ENCODE peak calls at places on chromosomes 7 and 10, in six cellular contexts. O, N, A, P, M and C are unnamed samples.

GRCh38 chr7:131123991-131124629 is 203.6 kb upstream of the MKLN1 start:
- DNase-seq in N (no peak), M (peak; percentile 63), O (no peak), P (no peak), A (no peak), C (no peak)

GRCh38 chr7:71206183-71206582 is 74.2 kb downstream of the GALNT17 start:
- DNase-seq in P (no peak), N (no peak), M (no peak), O (no peak), A (no peak), C (no peak)

GRCh38 chr7:104272767-104273384 is 55.5 kb upstream of the LHFPL3 start:
- DNase-seq in P (peak; percentile 7), M (no peak), N (no peak), A (peak; percentile 56), O (no peak), C (no peak)

GRCh38 chr10:132882481-132882951 is 59.9 kb downstream of the CFAP46 start:
- DNase-seq in O (peak; percentile 47), M (no peak), A (no peak), P (no peak), N (no peak), C (no peak)

GRCh38 chr10:63267414-63268138 is 134.4 kb downstream of the NRBF2 start:
- DNase-seq in M (no peak), A (peak; percentile 98), N (no peak), O (no peak), P (peak; percentile 35), C (no peak)

GRCh38 chr10:114970515-114970914 is 32.5 kb downstream of the TRUB1 start:
- DNase-seq in P (no peak), A (no peak), N (no peak), M (no peak), O (no peak), C (no peak)

GRCh38 chr7:139109188-139109982 is at the start of gene ZC3HAV1:
- DNase-seq in N (peak; percentile 52), P (peak; percentile 87), O (peak; percentile 98), M (peak; percentile 91), A (peak; percentile 71), C (peak; percentile 44)

GRCh38 chr7:48147078-48147591 is 24.1 kb upstream of the ABCA13 start:
- DNase-seq in A (peak; percentile 52), P (no peak), M (peak; percentile 54), N (no peak), O (no peak), C (no peak)

GRCh38 chr7:85065888-85066485 is 120.9 kb downstream of the SEMA3D start:
- DNase-seq in N (no peak), M (no peak), P (no peak), A (no peak), O (no peak), C (no peak)

GRCh38 chr7:96713037-96713436 is 3.4 kb upstream of the SEM1 start:
- DNase-seq in M (no peak), P (no peak), N (no peak), A (no peak), O (no peak), C (no peak)

GRCh38 chr10:103192451-103193106 is 493 bp downstream of the NT5C2 start:
- DNase-seq in A (peak; percentile 56), O (peak; percentile 93), M (peak; percentile 84), P (peak; percentile 58), N (peak; percentile 46), C (no peak)

GRCh38 chr7:727104-727805 is at the start of gene PRKAR1B:
- DNase-seq in M (peak; percentile 61), N (no peak), A (peak; percentile 20), O (no peak), P (no peak), C (no peak)

GRCh38 chr7:153886121-153886505 is 166.1 kb upstream of the DPP6 start:
- DNase-seq in O (no peak), M (no peak), A (no peak), P (no peak), N (no peak), C (no peak)

GRCh38 chr10:114642729-114643128 is 15.3 kb downstream of the ABLIM1 start:
- DNase-seq in M (no peak), N (no peak), P (peak; percentile 19), O (no peak), A (no peak), C (no peak)

GRCh38 chr7:149415391-149416068 is 45.3 kb downstream of the ZNF777 start:
- DNase-seq in N (no peak), P (no peak), O (no peak), M (no peak), A (no peak), C (no peak)

GRCh38 chr7:17474724-17475344 is 176.4 kb downstream of the AHR start:
- DNase-seq in O (no peak), N (no peak), M (no peak), A (peak; percentile 24), P (no peak), C (no peak)

GRCh38 chr10:87038786-87039185 is 18.7 kb downstream of the FAM25A start:
- DNase-seq in N (no peak), O (no peak), P (no peak), M (peak; percentile 37), A (peak; percentile 15), C (no peak)

GRCh38 chr7:333399-333776 is 43.4 kb downstream of the FOXL3 start:
- DNase-seq in N (no peak), O (peak; percentile 70), M (peak; percentile 69), P (peak; percentile 70), A (peak; percentile 65), C (no peak)

GRCh38 chr7:130741336-130741995 is 7.5 kb upstream of the KLF14 start:
- DNase-seq in A (no peak), M (no peak), N (no peak), O (no peak), P (no peak), C (no peak)

GRCh38 chr10:124299726-124300125 is 119.0 kb downstream of the OAT start:
- DNase-seq in O (peak; percentile 24), A (no peak), P (no peak), M (no peak), N (no peak), C (no peak)

GRCh38 chr7:36986429-36987362 is 262.4 kb upstream of the AOAH start:
- DNase-seq in O (peak; percentile 76), N (no peak), P (peak; percentile 14), A (peak; percentile 61), M (peak; percentile 53), C (peak; percentile 48)

GRCh38 chr10:110279062-110279986 is 25.4 kb downstream of the SMNDC1 start:
- DNase-seq in M (peak; percentile 55), A (peak; percentile 62), P (peak; percentile 62), N (peak; percentile 13), O (no peak), C (no peak)

GRCh38 chr10:77899080-77899477 is 27.5 kb downstream of the DLG5 start:
- DNase-seq in P (peak; percentile 93), O (no peak), A (peak; percentile 99), M (peak; percentile 77), N (no peak), C (no peak)

GRCh38 chr7:20440472-20441105 is 109.9 kb downstream of the ITGB8 start:
- DNase-seq in P (no peak), A (peak; percentile 65), N (no peak), O (no peak), M (peak; percentile 31), C (no peak)

GRCh38 chr10:7339503-7339902 is 71.3 kb downstream of the SFMBT2 start:
- DNase-seq in N (no peak), A (no peak), O (no peak), P (no peak), M (no peak), C (no peak)

GRCh38 chr10:116694253-116694926 is 48.0 kb downstream of the HSPA12A start:
- DNase-seq in P (no peak), N (no peak), O (no peak), M (no peak), A (no peak), C (no peak)

DNA sequence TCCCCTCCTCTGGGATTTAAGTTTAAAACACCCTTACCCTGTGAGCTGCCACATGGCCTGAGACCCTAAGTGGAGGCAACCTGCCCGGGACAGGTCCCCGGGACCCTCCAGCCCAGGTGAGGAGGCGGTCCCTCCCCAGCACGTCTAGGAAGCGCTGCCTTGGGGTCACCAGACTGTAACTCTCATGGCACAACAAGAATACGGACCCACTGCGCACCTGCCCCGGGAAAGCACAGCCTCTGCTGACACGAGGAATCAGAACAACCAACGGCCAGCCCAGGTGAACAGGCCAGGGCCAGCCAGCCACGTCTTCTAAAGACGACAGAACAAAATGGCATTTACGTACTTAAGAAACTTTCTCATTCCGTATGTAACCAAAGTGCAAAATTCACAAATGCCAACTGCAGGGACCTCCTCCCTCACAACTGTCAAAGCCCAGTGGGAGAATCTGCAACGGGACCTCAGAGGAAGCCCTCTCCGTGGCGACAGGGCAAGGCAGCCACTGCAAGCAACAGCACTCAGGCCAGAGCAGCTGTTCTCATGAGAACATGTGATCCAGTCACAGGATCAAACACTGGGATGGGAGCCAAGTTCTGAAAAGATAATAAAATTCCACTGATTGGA is 208.4 kb downstream of the DIP2C start:
- DNase-seq in N (no peak), P (no peak), O (no peak), A (no peak), M (no peak), C (no peak)
- H3K27ac ChIP-seq in N (no peak overlapping the region), P (no peak overlapping the region), O (no peak overlapping the region), A (no peak overlapping the region), M (peak overlapping the region; percentile 58), C (peak overlapping the region; percentile 3)

GRCh38 chr7:112942981-112943380 is 143.6 kb downstream of the GPR85 start:
- DNase-seq in P (no peak), A (no peak), M (no peak), N (no peak), O (no peak), C (no peak)

GRCh38 chr7:112939589-112940313 is 146.9 kb downstream of the GPR85 start:
- DNase-seq in N (peak; percentile 99), P (peak; percentile 99), M (peak; percentile 100), A (peak; percentile 98), O (peak; percentile 100), C (peak; percentile 99)

GRCh38 chr7:112940314-112940732 is 146.3 kb downstream of the GPR85 start:
- DNase-seq in A (no peak), O (no peak), P (no peak), N (no peak), M (no peak), C (no peak)

GRCh38 chr7:112946350-112946749 is 140.3 kb downstream of the GPR85 start:
- DNase-seq in O (no peak), N (no peak), A (no peak), P (no peak), M (no peak), C (no peak)

GRCh38 chr7:112945046-112945445 is 141.6 kb downstream of the GPR85 start:
- DNase-seq in M (no peak), O (no peak), A (no peak), N (no peak), P (no peak), C (no peak)
- H3K27ac ChIP-seq in M (no peak overlapping the region), O (no peak overlapping the region), A (no peak overlapping the region), N (no peak overlapping the region), P (no peak overlapping the region), C (no peak overlapping the region)

GRCh38 chr10:121669010-121669366 is 70.7 kb upstream of the FGFR2 start:
- DNase-seq in A (no peak), O (no peak), N (no peak), M (no peak), P (no peak), C (no peak)
- H3K27ac ChIP-seq in A (no peak overlapping the region), O (no peak overlapping the region), N (peak overlapping the region; percentile 78), M (peak overlapping the region; percentile 74), P (peak overlapping the region; percentile 67), C (no peak overlapping the region)

DNA sequence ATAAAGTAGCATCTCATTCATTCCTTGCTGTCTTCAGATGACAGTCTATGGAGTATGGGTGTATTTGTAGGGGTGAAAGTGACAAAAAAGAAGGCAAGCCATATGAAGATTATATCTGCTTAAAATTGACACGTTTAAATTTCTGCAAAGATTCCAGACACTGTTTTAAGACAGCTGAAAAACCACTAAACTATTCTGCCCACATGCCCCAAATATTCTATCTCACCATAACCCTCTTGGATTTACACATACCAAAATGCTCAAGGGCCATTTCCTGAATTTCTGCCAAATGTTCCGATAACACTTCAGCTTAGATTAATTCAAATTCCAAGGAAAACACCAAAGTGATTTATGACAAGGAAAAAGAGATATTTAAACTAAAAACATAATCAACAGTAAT is 99.9 kb upstream of the IL6 start:
- DNase-seq in A (no peak), N (no peak), O (no peak), M (no peak), P (no peak), C (no peak)
- H3K27ac ChIP-seq in A (no peak overlapping the region), N (no peak overlapping the region), O (no peak overlapping the region), M (no peak overlapping the region), P (no peak overlapping the region), C (no peak overlapping the region)